ENCODE peak calls at places on chromosomes 3 and 15, in seven cellular contexts. K, T, W, B, O, I and F are unnamed samples.

GRCh38 chr15:89455535-89455934 is 40.8 kb downstream of the RHCG start:
- DNase-seq in I (no peak), B (no peak), O (no peak), K (no peak), T (no peak), W (no peak), F (no peak)

GRCh38 chr3:25035511-25035910 is 392.6 kb upstream of the RARB start:
- DNase-seq in K (no peak), B (no peak), O (no peak), W (no peak), T (no peak), I (no peak), F (no peak)

GRCh38 chr15:38069001-38069400 is 134.6 kb downstream of the TMCO5A start:
- DNase-seq in K (no peak), O (peak; percentile 31), T (no peak), I (no peak), B (no peak), W (peak; percentile 75), F (peak; percentile 95)

GRCh38 chr3:176005564-176005963 is 1146.4 kb downstream of the NAALADL2 start:
- DNase-seq in T (no peak), I (no peak), O (no peak), B (no peak), W (no peak), K (no peak), F (no peak)

GRCh38 chr15:99955181-99955525 is 221.9 kb upstream of the LYSMD4 start:
- DNase-seq in W (no peak), O (no peak), K (no peak), I (no peak), B (no peak), T (no peak), F (no peak)

GRCh38 chr3:136844726-136845125 is 17.3 kb upstream of the NCK1 start:
- DNase-seq in B (no peak), W (no peak), T (no peak), O (no peak), I (no peak), K (no peak), F (no peak)

GRCh38 chr15:90648137-90649070 is 68.7 kb upstream of the BLM start:
- DNase-seq in T (peak; percentile 93), W (peak; percentile 78), O (peak; percentile 73), B (peak; percentile 97), I (peak; percentile 39), K (peak; percentile 80), F (peak; percentile 84)

GRCh38 chr3:171849632-171850323 is 6.6 kb downstream of the TMEM212 start:
- DNase-seq in T (no peak), B (no peak), O (no peak), W (no peak), I (no peak), K (no peak), F (no peak)

GRCh38 chr3:132660056-132660744 is at the start of gene UBA5:
- DNase-seq in T (peak; percentile 82), K (peak; percentile 79), B (peak; percentile 75), O (peak; percentile 78), I (peak; percentile 60), W (peak; percentile 52), F (peak; percentile 79)

GRCh38 chr3:4883011-4883410 is 96.2 kb upstream of the BHLHE40 start:
- DNase-seq in W (no peak), I (no peak), K (no peak), T (no peak), B (no peak), O (no peak), F (no peak)

GRCh38 chr3:4887177-4887576 is 92.1 kb upstream of the BHLHE40 start:
- DNase-seq in W (no peak), K (no peak), T (no peak), I (no peak), B (no peak), O (no peak), F (no peak)

GRCh38 chr3:4886448-4886847 is 92.8 kb upstream of the BHLHE40 start:
- DNase-seq in T (no peak), I (no peak), W (no peak), O (no peak), K (no peak), B (no peak), F (no peak)

GRCh38 chr3:4884901-4885300 is 94.3 kb upstream of the BHLHE40 start:
- DNase-seq in K (no peak), T (no peak), B (no peak), O (no peak), I (no peak), W (no peak), F (no peak)

DNA sequence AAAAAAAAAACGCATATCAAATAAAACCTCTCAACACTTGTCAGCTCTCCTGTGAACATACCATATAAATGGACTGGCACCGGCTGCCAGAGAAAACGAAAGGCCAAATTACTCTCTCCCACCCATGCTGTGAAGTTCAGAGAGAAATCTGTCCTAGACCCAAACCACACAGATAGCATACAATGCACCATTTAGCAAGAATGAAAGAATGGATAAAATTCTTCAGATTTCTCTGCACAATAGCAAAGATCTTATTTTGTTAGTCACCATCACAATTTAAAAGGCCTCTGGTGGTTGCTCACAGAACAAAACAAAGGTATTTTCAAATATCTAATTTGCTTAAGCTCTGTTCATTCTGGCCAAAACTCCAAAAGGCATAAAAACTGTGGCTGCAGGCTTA is 93.9 kb upstream of the BHLHE40 start:
- DNase-seq in B (no peak), W (peak; percentile 87), K (no peak), T (no peak), I (no peak), O (no peak), F (no peak)
- TF ChIP-seq CTCF in B (no peak), W (no peak), K (no peak), T (no peak), I (no peak), O (no peak), F (no peak)

GRCh38 chr3:181729071-181729915 is 17.6 kb downstream of the SOX2 start:
- DNase-seq in O (no peak), K (no peak), T (no peak), W (peak; percentile 29), B (no peak), I (no peak), F (no peak)
- H3K27me3 ChIP-seq in O (peaks cover 84% of the 10 kb centered on the region), K (peaks cover 75% of the 10 kb centered on the region), T (peaks cover 64% of the 10 kb centered on the region), W (peaks cover 64% of the 10 kb centered on the region), B (peaks cover 36% of the 10 kb centered on the region), I (peaks cover 24% of the 10 kb centered on the region), F (no peaks in the 10 kb centered on the region)

GRCh38 chr3:66405701-66406091 is 95.1 kb downstream of the LRIG1 start:
- DNase-seq in B (no peak), K (no peak), I (no peak), T (peak; percentile 89), O (peak; percentile 47), W (peak; percentile 93), F (no peak)

GRCh38 chr3:66403268-66403990 is 97.4 kb downstream of the LRIG1 start:
- DNase-seq in T (peak; percentile 66), B (no peak), I (no peak), O (peak; percentile 17), W (peak; percentile 55), K (no peak), F (no peak)

GRCh38 chr3:66404903-66405700 is 95.7 kb downstream of the LRIG1 start:
- DNase-seq in W (peak; percentile 37), I (no peak), O (peak; percentile 21), B (no peak), T (peak; percentile 66), K (no peak), F (no peak)

GRCh38 chr3:66402596-66403267 is 98.1 kb downstream of the LRIG1 start:
- DNase-seq in T (peak; percentile 75), I (no peak), B (peak; percentile 14), W (peak; percentile 71), K (no peak), O (peak; percentile 12), F (no peak)

GRCh38 chr3:66404246-66404645 is 96.6 kb downstream of the LRIG1 start:
- DNase-seq in W (no peak), K (no peak), I (no peak), T (peak; percentile 49), B (no peak), O (peak; percentile 8), F (no peak)
- H3K4me1 ChIP-seq in W (peaks cover 53% of the 10 kb centered on the region), K (no peaks in the 10 kb centered on the region), I (no peaks in the 10 kb centered on the region), T (peaks cover 93% of the 10 kb centered on the region), B (no peaks in the 10 kb centered on the region), O (peaks cover 4% of the 10 kb centered on the region), F (no peaks in the 10 kb centered on the region)

GRCh38 chr3:15581471-15582394 is 19.6 kb downstream of the HACL1 start:
- DNase-seq in B (no peak), T (no peak), K (no peak), O (no peak), I (no peak), W (no peak), F (no peak)
- TF ChIP-seq CTCF in B (no peak), T (no peak), K (no peak), O (no peak), I (no peak), W (no peak), F (no peak)